ENCODE peak calls at places on chromosome 12, in nine cellular contexts. N is NCI-H345; X is stimulated activated CD4-positive, alpha-beta T cell treated with anti-CD3 and anti-CD28 coated beads, TNF-alpha, amount 100 ng/mL, for 4 hours; Q is AG20443; J is omental fat pad; M is memory B cell; D is breast epithelium; K is OCI-LY7; U is skeletal muscle cell. T is an unnamed sample.

GRCh38 chr12:52319097-52319496 is 2.1 kb downstream of the KRT83 start:
- DNase-seq in N (peak; percentile 39), X (no peak), Q (no peak), J (no peak), M (no peak), D (no peak), K (peak; percentile 14), U (no peak), T (no peak)

GRCh38 chr12:52832451-52832850 is 1.7 kb downstream of the KRT79 start:
- DNase-seq in N (no peak), X (no peak), Q (no peak), J (no peak), M (no peak), D (no peak), K (no peak), U (no peak), T (no peak)

GRCh38 chr12:11901687-11902524 is 168.8 kb upstream of the BCL2L14 start:
- DNase-seq in N (no peak), X (no peak), Q (no peak), J (no peak), M (no peak), D (no peak), K (no peak), U (no peak), T (no peak)

GRCh38 chr12:112035219-112035765 is 22.1 kb downstream of the ERP29 start:
- DNase-seq in N (no peak), X (no peak), Q (no peak), J (no peak), M (no peak), D (no peak), K (no peak), U (no peak), T (no peak)

GRCh38 chr12:8452036-8452435 is 3.7 kb upstream of the CLEC6A start:
- DNase-seq in N (no peak), X (no peak), Q (no peak), J (no peak), M (no peak), D (no peak), K (no peak), U (no peak), T (no peak)

GRCh38 chr12:52395761-52396434 is 10.2 kb downstream of the KRT82 start:
- DNase-seq in N (peak; percentile 16), X (no peak), Q (peak; percentile 46), J (no peak), M (no peak), D (no peak), K (peak; percentile 33), U (peak; percentile 39), T (peak; percentile 52)

GRCh38 chr12:54173066-54173726 is 15.6 kb downstream of the SMUG1 start:
- DNase-seq in N (peak; percentile 69), X (no peak), Q (peak; percentile 82), J (no peak), M (no peak), D (no peak), K (no peak), U (no peak), T (peak; percentile 78)

GRCh38 chr12:76549131-76549530 is 10.4 kb downstream of the OSBPL8 start:
- DNase-seq in N (no peak), X (no peak), Q (no peak), J (no peak), M (no peak), D (no peak), K (no peak), U (no peak), T (no peak)

GRCh38 chr12:89288959-89289358 is 63.3 kb downstream of the DUSP6 start:
- DNase-seq in N (no peak), X (no peak), Q (no peak), J (no peak), M (no peak), D (no peak), K (no peak), U (no peak), T (no peak)

GRCh38 chr12:82517027-82517426 is 158.7 kb downstream of the METTL25 start:
- DNase-seq in N (no peak), X (no peak), Q (no peak), J (no peak), M (no peak), D (no peak), K (peak; percentile 24), U (no peak), T (peak; percentile 5)

GRCh38 chr12:123550700-123551099 is 17.2 kb upstream of the RILPL1 start:
- DNase-seq in N (no peak), X (no peak), Q (no peak), J (no peak), M (no peak), D (no peak), K (no peak), U (no peak), T (no peak)